ENCODE peak calls at places on chromosome 13, in four cellular contexts. C is NCI-H1694 treated with DMSO at 0.1 percent for 48 hours; N is stimulated activated naive CD8-positive, alpha-beta T cell treated with anti-CD3 and anti-CD28 coated beads, Interleukin-15, Interleukin-2, amounts not matched to agents 100 U/mL and 50 U/mL, for 24 hours; X is stimulated activated CD4-positive, alpha-beta T cell treated with anti-CD3 and anti-CD28 coated beads, Interleukin-15, amount 100 ng/mL, for 1 hour. O is an unnamed sample.
A peak's percentile ranks its signal among the peaks of the same experiment; 100 is the strongest.

GRCh38 chr13:40518481-40518882 is 148.0 kb downstream of the FOXO1 start:
- DNase-seq in C (no peak), N (peak; percentile 76), X (peak; percentile 45), O (no peak)

GRCh38 chr13:30148171-30148754 is 159.1 kb downstream of the KATNAL1 start:
- DNase-seq in C (no peak), N (peak; percentile 19), X (no peak), O (no peak)

GRCh38 chr13:27920677-27921420 is 1.0 kb downstream of the PDX1 start:
- DNase-seq in C (no peak), N (peak; percentile 16), X (no peak), O (no peak)

GRCh38 chr13:101307181-101307701 is 109.1 kb downstream of the NALCN start:
- DNase-seq in C (no peak), N (no peak), X (no peak), O (no peak)

GRCh38 chr13:36907801-36908200 is 12.2 kb downstream of the SMAD9 start:
- DNase-seq in C (no peak), N (no peak), X (no peak), O (no peak)

GRCh38 chr13:50123862-50124535 is 108.8 kb downstream of the KCNRG start:
- DNase-seq in C (peak; percentile 34), N (peak; percentile 94), X (peak; percentile 47), O (no peak)

GRCh38 chr13:77701305-77701704 is 3.8 kb downstream of the SLAIN1 start:
- DNase-seq in C (no peak), N (no peak), X (no peak), O (no peak)

GRCh38 chr13:33224686-33225085 is 60.9 kb downstream of the STARD13 start:
- DNase-seq in C (no peak), N (no peak), X (no peak), O (no peak)

GRCh38 chr13:63198076-63198475 is 1782.4 kb upstream of the PCDH20 start:
- DNase-seq in C (no peak), N (no peak), X (no peak), O (no peak)

GRCh38 chr13:55087085-55087484 is 2053.6 kb upstream of the PRR20A start:
- DNase-seq in C (no peak), N (no peak), X (no peak), O (no peak)

GRCh38 chr13:79802389-79803140 is 321.6 kb downstream of the NDFIP2 start:
- DNase-seq in C (peak; percentile 91), N (no peak), X (no peak), O (no peak)

GRCh38 chr13:68988176-68988575 is 1119.5 kb upstream of the ATXN8OS start:
- DNase-seq in C (no peak), N (no peak), X (no peak), O (peak; percentile 39)